ENCODE peak calls at places on chromosomes 2 and 18, in four cellular contexts. B is left ventricle myocardium superior; Z is CD4-positive, CD25-positive, alpha-beta regulatory T cell; V is glutamatergic neuron. F is an unnamed sample.

GRCh38 chr2:48589170-48589767 is 28.4 kb upstream of the GTF2A1L start:
- DNase-seq in B (peak), Z (no peak), V (peak), F (no peak)

GRCh38 chr2:146240376-146240775 is 1604.5 kb upstream of the ACVR2A start:
- DNase-seq in B (no peak), Z (no peak), V (no peak), F (no peak)

GRCh38 chr18:9419956-9420631 is 55.2 kb upstream of the RALBP1 start:
- DNase-seq in B (no peak), Z (no peak), V (no peak), F (no peak)

GRCh38 chr2:134099273-134099672 is 154.6 kb upstream of the MGAT5 start:
- DNase-seq in B (no peak), Z (no peak), V (no peak), F (no peak)

GRCh38 chr2:27798948-27799645 is 27.6 kb downstream of the MRPL33 start:
- DNase-seq in B (peak), Z (no peak), V (no peak), F (peak)

GRCh38 chr18:389658-390357 is 110.7 kb downstream of the COLEC12 start:
- DNase-seq in B (no peak), Z (no peak), V (no peak), F (no peak)

GRCh38 chr2:25674003-25674362 is 606 bp upstream of the DTNB start:
- DNase-seq in B (no peak), Z (no peak), V (no peak), F (no peak)

GRCh38 chr2:128798502-128799283 is 480.0 kb upstream of the HS6ST1 start:
- DNase-seq in B (no peak), Z (no peak), V (no peak), F (no peak)

GRCh38 chr2:164388511-164388910 is 232.8 kb downstream of the GRB14 start:
- DNase-seq in B (no peak), Z (no peak), V (no peak), F (peak)

GRCh38 chr18:7921938-7922587 is 354.9 kb downstream of the PTPRM start:
- DNase-seq in B (no peak), Z (no peak), V (no peak), F (no peak)